ENCODE peak calls at places on chromosomes 4 and X, in four cellular contexts. W is IMR-90, B is GM12878, G is K562. M is an unnamed sample.

GRCh38 chrX:1323315-1323714 is 13.3 kb upstream of the IL3RA start:
- DNase-seq in W (no peak), B (peak), G (peak), M (peak)

GRCh38 chrX:14095702-14096101 is 66.0 kb upstream of the GEMIN8 start:
- DNase-seq in W (peak), B (peak), G (peak), M (peak)

GRCh38 chrX:131910565-131910964 is 112.5 kb upstream of the STK26 start:
- DNase-seq in W (no peak), B (no peak), G (no peak), M (no peak)

GRCh38 chr4:100494166-100494565 is 23.7 kb downstream of the EMCN start:
- DNase-seq in W (peak), B (no peak), G (no peak), M (no peak)

GRCh38 chr4:111602848-111603247 is 542.4 kb upstream of the FAM241A start:
- DNase-seq in W (peak), B (no peak), G (no peak), M (peak)

GRCh38 chrX:154433605-154434004 is 3.3 kb upstream of the GDI1 start:
- DNase-seq in W (no peak), B (no peak), G (no peak), M (no peak)

GRCh38 chr4:187294861-187295260 is 571.2 kb upstream of the FAT1 start:
- DNase-seq in W (peak), B (no peak), G (no peak), M (no peak)

GRCh38 chr4:7768736-7769135 is 170.9 kb downstream of the AFAP1 start:
- DNase-seq in W (no peak), B (no peak), G (no peak), M (no peak)

GRCh38 chr4:7389101-7389701 is 45.5 kb downstream of the PSAPL1 start:
- DNase-seq in W (no peak), B (no peak), G (no peak), M (no peak)

GRCh38 chr4:170872794-170873193 is 783.0 kb upstream of the AADAT start:
- DNase-seq in W (no peak), B (no peak), G (no peak), M (no peak)

GRCh38 chr4:95547708-95548471 is 883 bp downstream of the UNC5C start:
- DNase-seq in W (no peak), B (no peak), G (no peak), M (peak)

GRCh38 chrX:54044126-54044876 is at the start of gene PHF8:
- DNase-seq in W (peak), B (peak), G (peak), M (peak)

GRCh38 chr4:1201851-1202525 is 29.6 kb upstream of the SPON2 start:
- DNase-seq in W (peak), B (peak), G (no peak), M (no peak)

GRCh38 chr4:79578613-79579012 is 170.6 kb upstream of the GK2 start:
- DNase-seq in W (no peak), B (no peak), G (no peak), M (no peak)

GRCh38 chrX:71910526-71911022 is at the start of gene NHSL2:
- DNase-seq in W (peak), B (no peak), G (no peak), M (no peak)

GRCh38 chrX:46611658-46612362 is 38.2 kb downstream of the CHST7 start:
- DNase-seq in W (no peak), B (no peak), G (no peak), M (no peak)

GRCh38 chrX:46676399-46677351 is 82.2 kb downstream of the SLC9A7 start:
- DNase-seq in W (no peak), B (no peak), G (no peak), M (no peak)

GRCh38 chrX:110180176-110180927 is 137.5 kb downstream of the AMMECR1 start:
- DNase-seq in W (peak), B (no peak), G (no peak), M (peak)

GRCh38 chr4:96131186-96131585 is 291.3 kb downstream of the PDHA2 start:
- DNase-seq in W (no peak), B (no peak), G (no peak), M (no peak)

GRCh38 chr4:53602390-53602789 is 11.1 kb upstream of the LNX1 start:
- DNase-seq in W (no peak), B (no peak), G (no peak), M (no peak)

GRCh38 chr4:3875466-3875865 is 109.3 kb downstream of the ADRA2C start:
- DNase-seq in W (no peak), B (no peak), G (no peak), M (no peak)
- H3K4me2 ChIP-seq in W (no peak), B (no peak), G (no peak), M (no peak)

GRCh38 chrX:120250522-120251271 is at the start of gene ZBTB33:
- DNase-seq in W (peak), B (peak), G (peak), M (peak)

GRCh38 chrX:120244395-120244734 is 6.2 kb upstream of the ZBTB33 start:
- DNase-seq in W (no peak), B (no peak), G (peak), M (no peak)

GRCh38 chrX:120238947-120239346 is 11.7 kb upstream of the ZBTB33 start:
- DNase-seq in W (no peak), B (no peak), G (no peak), M (no peak)

GRCh38 chrX:120242807-120243206 is 7.8 kb upstream of the ZBTB33 start:
- DNase-seq in W (no peak), B (no peak), G (no peak), M (no peak)

GRCh38 chrX:120244735-120245498 is 5.7 kb upstream of the ZBTB33 start:
- DNase-seq in W (peak), B (no peak), G (peak), M (peak)
- TF ChIP-seq POLR2A in W (no peak), B (peak), G (peak), M (no peak)

DNA sequence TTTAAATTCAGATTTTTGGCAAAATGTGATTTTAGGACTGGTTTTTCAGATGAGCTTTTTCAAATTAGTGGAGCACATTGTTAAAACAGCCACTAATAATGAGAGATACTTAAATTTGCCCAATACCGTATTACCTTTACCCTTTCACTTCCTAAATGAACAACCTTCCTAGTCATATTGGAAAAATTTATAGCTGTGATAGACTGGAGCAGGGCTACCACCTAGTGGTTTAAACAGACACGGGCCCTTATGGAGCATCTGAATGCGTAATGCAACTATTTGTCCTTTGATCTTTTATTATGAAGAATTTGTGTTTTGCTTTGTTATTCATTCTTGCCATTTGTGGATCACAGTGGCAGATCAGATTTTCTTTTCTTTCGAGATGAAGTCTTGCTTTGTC is 72.7 kb downstream of the KDM6A start:
- DNase-seq in W (no peak), B (no peak), G (peak), M (no peak)
- TF ChIP-seq FOS in W (no peak), B (no peak), G (no peak), M (no peak)

GRCh38 chr4:37685726-37686372 is 327 bp downstream of the RELL1 start:
- DNase-seq in W (peak), B (no peak), G (peak), M (peak)

GRCh38 chr4:37687175-37687525 is 974 bp upstream of the RELL1 start:
- DNase-seq in W (no peak), B (no peak), G (no peak), M (no peak)

GRCh38 chr4:37687666-37688065 is 1.5 kb upstream of the RELL1 start:
- DNase-seq in W (no peak), B (no peak), G (no peak), M (no peak)

GRCh38 chr4:37686373-37687174 is at the start of gene RELL1:
- DNase-seq in W (peak), B (peak), G (peak), M (peak)

GRCh38 chr4:37689353-37689752 is 3.2 kb upstream of the RELL1 start:
- DNase-seq in W (no peak), B (no peak), G (no peak), M (no peak)
- H3K4me2 ChIP-seq in W (no peak), B (no peak), G (no peak), M (no peak)